ENCODE peak calls at places on chromosomes 6 and 20, in four cellular contexts. K, N, U and H are unnamed samples.

GRCh38 chr6:306641-307061 is 14.4 kb downstream of the DUSP22 start:
- DNase-seq in K (no peak), N (no peak), U (no peak), H (no peak)

GRCh38 chr6:19415605-19416326 is 421.4 kb upstream of the ID4 start:
- DNase-seq in K (no peak), U (peak), N (no peak), H (no peak)

GRCh38 chr6:101489456-101489855 is 95.9 kb downstream of the GRIK2 start:
- DNase-seq in U (peak), N (no peak), K (no peak), H (no peak)

GRCh38 chr6:115891111-115891669 is 169.5 kb downstream of the FRK start:
- DNase-seq in U (no peak), N (no peak), K (no peak), H (no peak)

GRCh38 chr6:13733178-13733851 is 21.7 kb upstream of the RANBP9 start:
- DNase-seq in N (no peak), K (no peak), U (peak), H (peak)

GRCh38 chr6:41707565-41708200 is 27.7 kb downstream of the TFEB start:
- DNase-seq in U (no peak), K (no peak), N (no peak), H (no peak)

GRCh38 chr6:47290124-47290834 is 19.4 kb downstream of the TNFRSF21 start:
- DNase-seq in N (no peak), U (no peak), K (no peak), H (no peak)

GRCh38 chr20:1813101-1813529 is 82.1 kb upstream of the SIRPA start:
- DNase-seq in K (no peak), U (peak), N (no peak), H (no peak)

GRCh38 chr6:130853555-130854183 is 26.5 kb downstream of the SMLR1 start:
- DNase-seq in K (no peak), U (no peak), N (no peak), H (no peak)

GRCh38 chr6:41374618-41375590 is 39.5 kb downstream of the NCR2 start:
- DNase-seq in N (no peak), K (no peak), U (no peak), H (no peak)

GRCh38 chr6:52377538-52378221 is 15.7 kb downstream of the PAQR8 start:
- DNase-seq in N (no peak), K (no peak), U (no peak), H (no peak)

GRCh38 chr6:38270367-38270766 is 369.4 kb downstream of the BTBD9 start:
- DNase-seq in U (no peak), N (no peak), K (no peak), H (no peak)

GRCh38 chr6:16089232-16089843 is 39.5 kb upstream of the MYLIP start:
- DNase-seq in K (no peak), U (peak), N (no peak), H (no peak)

GRCh38 chr6:21187485-21187884 is 406.1 kb upstream of the SOX4 start:
- DNase-seq in U (no peak), N (no peak), K (no peak), H (no peak)

GRCh38 chr20:32965581-32966373 is 38.5 kb downstream of the SUN5 start:
- DNase-seq in K (no peak), N (no peak), U (no peak), H (no peak)

GRCh38 chr20:50921055-50921454 is 10.2 kb downstream of the ADNP start:
- DNase-seq in K (no peak), N (no peak), U (peak), H (no peak)

GRCh38 chr6:154370545-154370944 is 13.9 kb upstream of the IPCEF1 start:
- DNase-seq in U (peak), N (no peak), K (no peak), H (no peak)

GRCh38 chr6:159089909-159090308 is 45.1 kb upstream of the TAGAP start:
- DNase-seq in U (no peak), K (no peak), N (no peak), H (no peak)

GRCh38 chr20:57695012-57695411 is 14.8 kb downstream of the PMEPA1 start:
- DNase-seq in K (no peak), U (no peak), N (no peak), H (no peak)

GRCh38 chr6:156686940-156687874 is 90.0 kb upstream of the ARID1B start:
- DNase-seq in U (peak), K (peak), N (peak), H (peak)

GRCh38 chr20:37522258-37523011 is 1.4 kb downstream of the NNAT start:
- DNase-seq in N (no peak), U (peak), K (no peak), H (no peak)

GRCh38 chr6:32166411-32167061 is 2.1 kb downstream of the EGFL8 start:
- DNase-seq in N (no peak), K (no peak), U (no peak), H (no peak)

GRCh38 chr20:48288930-48289507 is 503.7 kb upstream of the SULF2 start:
- DNase-seq in N (no peak), K (no peak), U (no peak), H (no peak)

GRCh38 chr6:108492131-108492766 is 68.5 kb upstream of the FOXO3 start:
- DNase-seq in N (no peak), K (no peak), U (peak), H (peak)

GRCh38 chr20:2485080-2485479 is 14.5 kb upstream of the SNRPB start:
- DNase-seq in K (no peak), U (no peak), N (no peak), H (no peak)

GRCh38 chr6:79536615-79536968 is 638 bp downstream of the LCA5 start:
- DNase-seq in N (no peak), U (peak), K (no peak), H (no peak)

GRCh38 chr6:5422321-5422915 is 161.1 kb downstream of the FARS2 start:
- DNase-seq in K (peak), N (no peak), U (peak), H (peak)

GRCh38 chr6:95576621-95577316 is 566 bp upstream of the MANEA start:
- DNase-seq in U (peak), K (no peak), N (no peak), H (no peak)

GRCh38 chr20:10387686-10388085 is 46.3 kb downstream of the MKKS start:
- DNase-seq in K (no peak), U (no peak), N (no peak), H (no peak)

GRCh38 chr20:38873050-38873581 is 53.1 kb upstream of the FAM83D start:
- DNase-seq in K (no peak), N (peak), U (no peak), H (no peak)